ENCODE peak calls at places on chromosome 19, in ten cellular contexts. Y is NCI-H146; P is AG08396; L is anterior cingulate cortex; C is H1; V is activated T-helper 1 cell treated with anti-CD3 and anti-CD28 coated beads, Interleukin-2, amount 50 U/mL, for 16 hours; N is RPMI8226; Z is C1 segment of cervical spinal cord; D is heart right ventricle; E is aorta. J is an unnamed sample.

GRCh38 chr19:51460164-51460992 is 2.1 kb upstream of the SIGLEC8 start:
- DNase-seq in Y (no peak), P (no peak), L (no peak), C (no peak), V (no peak), N (peak), Z (no peak), D (no peak), E (no peak), J (no peak)

GRCh38 chr19:41997121-41997850 is 3.3 kb upstream of the ATP1A3 start:
- DNase-seq in Y (peak), P (peak), L (peak), C (no peak), V (no peak), N (peak), Z (no peak), D (peak), E (peak), J (peak)

GRCh38 chr19:43765109-43765876 is 10.5 kb upstream of the SMG9 start:
- DNase-seq in Y (no peak), P (peak), L (peak), C (no peak), V (peak), N (peak), Z (peak), D (peak), E (peak), J (peak)

GRCh38 chr19:40241809-40242384 is 15.4 kb upstream of the CCNP start:
- DNase-seq in Y (no peak), P (no peak), L (peak), C (no peak), V (no peak), N (no peak), Z (peak), D (peak), E (no peak), J (no peak)

GRCh38 chr19:17602872-17603552 is 47.6 kb downstream of the COLGALT1 start:
- DNase-seq in Y (no peak), P (no peak), L (no peak), C (no peak), V (no peak), N (no peak), Z (no peak), D (no peak), E (no peak), J (no peak)

GRCh38 chr19:40356681-40357595 is 8.4 kb downstream of the PLD3 start:
- DNase-seq in Y (no peak), P (no peak), L (no peak), C (no peak), V (no peak), N (no peak), Z (no peak), D (no peak), E (no peak), J (no peak)

GRCh38 chr19:28727133-28727834 is 485.7 kb downstream of the UQCRFS1 start:
- DNase-seq in Y (no peak), P (no peak), L (no peak), C (peak), V (no peak), N (no peak), Z (no peak), D (no peak), E (no peak), J (peak)

GRCh38 chr19:42198676-42199439 is 18.6 kb downstream of the DEDD2 start:
- DNase-seq in Y (no peak), P (no peak), L (no peak), C (no peak), V (peak), N (no peak), Z (no peak), D (no peak), E (peak), J (no peak)

GRCh38 chr19:12723383-12723642 is 419 bp downstream of the TNPO2 start:
- DNase-seq in Y (no peak), P (no peak), L (no peak), C (no peak), V (no peak), N (no peak), Z (no peak), D (no peak), E (no peak), J (no peak)

GRCh38 chr19:50562996-50563395 is 5.2 kb downstream of the LRRC4B start:
- DNase-seq in Y (no peak), P (no peak), L (no peak), C (no peak), V (no peak), N (no peak), Z (no peak), D (no peak), E (no peak), J (no peak)

GRCh38 chr19:45355910-45356309 is 14.5 kb downstream of the ERCC2 start:
- DNase-seq in Y (no peak), P (no peak), L (no peak), C (no peak), V (no peak), N (no peak), Z (no peak), D (no peak), E (no peak), J (no peak)

GRCh38 chr19:8900421-8900820 is 68.2 kb downstream of the MBD3L1 start:
- DNase-seq in Y (no peak), P (no peak), L (no peak), C (no peak), V (no peak), N (no peak), Z (no peak), D (no peak), E (no peak), J (no peak)

GRCh38 chr19:43811833-43812232 is 9.6 kb upstream of the LYPD5 start:
- DNase-seq in Y (no peak), P (no peak), L (no peak), C (no peak), V (no peak), N (no peak), Z (no peak), D (no peak), E (no peak), J (no peak)

GRCh38 chr19:35533201-35533821 is at the start of gene GAPDHS:
- DNase-seq in Y (no peak), P (peak), L (no peak), C (no peak), V (no peak), N (no peak), Z (no peak), D (no peak), E (no peak), J (no peak)

GRCh38 chr19:38744298-38744681 is at the start of gene CAPN12:
- DNase-seq in Y (no peak), P (no peak), L (no peak), C (no peak), V (no peak), N (no peak), Z (no peak), D (no peak), E (no peak), J (no peak)

GRCh38 chr19:3818918-3819317 is 32.7 kb upstream of the MATK start:
- DNase-seq in Y (no peak), P (no peak), L (no peak), C (no peak), V (no peak), N (no peak), Z (no peak), D (no peak), E (no peak), J (no peak)

GRCh38 chr19:47992070-47992469 is at the start of gene BSPH1:
- DNase-seq in Y (no peak), P (no peak), L (no peak), C (no peak), V (no peak), N (no peak), Z (no peak), D (no peak), E (no peak), J (no peak)

GRCh38 chr19:52748336-52748950 is 13.6 kb upstream of the ZNF611 start:
- DNase-seq in Y (peak), P (peak), L (no peak), C (no peak), V (no peak), N (peak), Z (no peak), D (peak), E (no peak), J (peak)

GRCh38 chr19:45460807-45461347 is 6.9 kb upstream of the FOSB start:
- DNase-seq in Y (no peak), P (no peak), L (no peak), C (no peak), V (no peak), N (peak), Z (no peak), D (no peak), E (no peak), J (no peak)

GRCh38 chr19:40524655-40525054 is 52.0 kb upstream of the SHKBP1 start:
- DNase-seq in Y (no peak), P (no peak), L (no peak), C (no peak), V (no peak), N (no peak), Z (no peak), D (no peak), E (no peak), J (no peak)